ENCODE peak calls at places on chromosomes 12 and 14, in six cellular contexts. I is NB4; K is neuronal stem cell; Y is stimulated activated naive CD4-positive, alpha-beta T cell treated with Interleukin-2 at 50 U/mL for 16 hours; H is COR-L47; D is activated CD8-positive, alpha-beta T cell treated with anti-CD3 and anti-CD28 coated beads, Interleukin-2, amount 10 ng/mL, durations not matched to agents 7 days and 5 days. P is an unnamed sample.

GRCh38 chr12:120234643-120235368 is 30.7 kb downstream of the PXN start:
- DNase-seq in H (peak), K (no peak), Y (no peak), D (no peak), I (no peak), P (peak)

GRCh38 chr12:88944403-88944802 is 364.1 kb upstream of the KITLG start:
- DNase-seq in D (no peak), Y (no peak), K (no peak), H (peak), I (peak), P (no peak)

GRCh38 chr12:47397664-47398281 is 308.1 kb downstream of the RPAP3 start:
- DNase-seq in I (peak), H (peak), D (peak), K (no peak), Y (no peak), P (no peak)

GRCh38 chr14:23929822-23930294 is 23.7 kb upstream of the DHRS4 start:
- DNase-seq in I (peak), Y (peak), H (peak), D (peak), K (peak), P (peak)

GRCh38 chr12:62909340-62909739 is 25.6 kb downstream of the PPM1H start:
- DNase-seq in D (no peak), Y (no peak), K (no peak), H (no peak), I (no peak), P (no peak)

GRCh38 chr12:89765959-89766824 is 57.6 kb upstream of the ATP2B1 start:
- DNase-seq in H (no peak), D (no peak), Y (no peak), K (no peak), I (no peak), P (no peak)

GRCh38 chr14:33127531-33127930 is 188.9 kb downstream of the NPAS3 start:
- DNase-seq in Y (no peak), K (no peak), H (no peak), I (no peak), D (no peak), P (no peak)

GRCh38 chr12:100995201-100995600 is 200.6 kb downstream of the ANO4 start:
- DNase-seq in I (peak), D (no peak), H (no peak), K (peak), Y (no peak), P (no peak)

GRCh38 chr14:87896393-87897380 is 96.3 kb downstream of the GALC start:
- DNase-seq in I (peak), H (peak), K (peak), D (peak), Y (no peak), P (no peak)

GRCh38 chr14:105529506-105530445 is 3.4 kb downstream of the TMEM121 start:
- DNase-seq in K (no peak), D (peak), Y (peak), H (no peak), I (no peak), P (no peak)

GRCh38 chr12:51448618-51449256 is 24.1 kb downstream of the SLC4A8 start:
- DNase-seq in D (no peak), H (no peak), K (no peak), Y (no peak), I (peak), P (no peak)

GRCh38 chr14:64738306-64738879 is 34.2 kb downstream of the PLEKHG3 start:
- DNase-seq in H (no peak), K (no peak), I (no peak), D (no peak), Y (no peak), P (no peak)

GRCh38 chr12:9867531-9867930 is 1.6 kb downstream of the CLEC2B start:
- DNase-seq in I (no peak), Y (no peak), D (no peak), H (no peak), K (no peak), P (no peak)

GRCh38 chr12:60197589-60197988 is 601.8 kb downstream of the SLC16A7 start:
- DNase-seq in I (no peak), D (no peak), Y (no peak), H (no peak), K (no peak), P (no peak)

GRCh38 chr14:92511472-92512247 is 1.9 kb upstream of the RIN3 start:
- DNase-seq in Y (no peak), H (no peak), D (no peak), I (no peak), K (no peak), P (peak)

GRCh38 chr12:72017054-72017651 is 78.5 kb downstream of the TPH2 start:
- DNase-seq in Y (peak), K (peak), D (peak), H (peak), I (peak), P (peak)

GRCh38 chr14:54784657-54785056 is 118.0 kb downstream of the GCH1 start:
- DNase-seq in Y (no peak), H (no peak), K (no peak), D (no peak), I (no peak), P (no peak)

GRCh38 chr12:52494518-52494917 is 1.5 kb upstream of the KRT6A start:
- DNase-seq in I (peak), K (no peak), H (no peak), D (no peak), Y (no peak), P (peak)

GRCh38 chr12:120475643-120476042 is 6.1 kb upstream of the SRSF9 start:
- DNase-seq in D (no peak), Y (no peak), K (no peak), H (no peak), I (no peak), P (no peak)

GRCh38 chr12:15274561-15274967 is 47.7 kb upstream of the PTPRO start:
- DNase-seq in I (no peak), D (no peak), Y (no peak), H (no peak), K (no peak), P (peak)

GRCh38 chr12:106227641-106228319 is 20.0 kb downstream of the CKAP4 start:
- DNase-seq in K (no peak), H (no peak), Y (peak), I (peak), D (peak), P (peak)

GRCh38 chr14:31326111-31326510 is 94.2 kb downstream of the HEATR5A start:
- DNase-seq in I (peak), H (peak), Y (no peak), D (peak), K (no peak), P (no peak)

GRCh38 chr12:752673-753400 is 458 bp downstream of the WNK1 start:
- DNase-seq in Y (peak), K (no peak), H (no peak), D (peak), I (peak), P (peak)

GRCh38 chr12:102050660-102051430 is 10.9 kb downstream of the WASHC3 start:
- DNase-seq in D (no peak), Y (no peak), I (peak), K (no peak), H (no peak), P (no peak)